ENCODE peak calls at places on chromosomes 7 and 10, in eight cellular contexts. One of them, this sample, is unnamed.

GRCh38 chr10:72826346-72826745 is 67.2 kb upstream of the OIT3 start:
- DNase-seq in PC-3: no peak
- DNase-seq in PC-9: no peak
- DNase-seq in hepatocyte: no peak
- DNase-seq in HCT116: no peak
- DNase-seq in MM.1S: no peak
- DNase-seq in Karpas-422: no peak
- DNase-seq in OCI-LY7: no peak
- DNase-seq in this sample: no peak

GRCh38 chr10:21173964-21174669 is 277.0 kb upstream of the NEBL start:
- DNase-seq in MM.1S: peak; percentile 18
- DNase-seq in hepatocyte: peak; percentile 85
- DNase-seq in OCI-LY7: no peak
- DNase-seq in Karpas-422: no peak
- DNase-seq in HCT116: peak; percentile 63
- DNase-seq in PC-9: peak; percentile 90
- DNase-seq in PC-3: peak; percentile 77
- DNase-seq in this sample: peak; percentile 32

GRCh38 chr10:91135113-91135512 is 85.3 kb upstream of the PCGF5 start:
- DNase-seq in hepatocyte: no peak
- DNase-seq in OCI-LY7: no peak
- DNase-seq in Karpas-422: no peak
- DNase-seq in HCT116: no peak
- DNase-seq in MM.1S: no peak
- DNase-seq in PC-9: no peak
- DNase-seq in PC-3: no peak
- DNase-seq in this sample: no peak

GRCh38 chr10:98293550-98294269 is 25.7 kb upstream of the LOXL4 start:
- DNase-seq in Karpas-422: no peak
- DNase-seq in MM.1S: no peak
- DNase-seq in PC-3: no peak
- DNase-seq in HCT116: no peak
- DNase-seq in PC-9: peak; percentile 58
- DNase-seq in hepatocyte: no peak
- DNase-seq in OCI-LY7: no peak
- DNase-seq in this sample: peak; percentile 71

GRCh38 chr7:151374139-151374538 is 32.5 kb downstream of the NUB1 start:
- DNase-seq in MM.1S: no peak
- DNase-seq in HCT116: no peak
- DNase-seq in PC-3: no peak
- DNase-seq in OCI-LY7: no peak
- DNase-seq in PC-9: no peak
- DNase-seq in hepatocyte: no peak
- DNase-seq in Karpas-422: no peak
- DNase-seq in this sample: no peak

GRCh38 chr10:70494536-70494935 is 16.0 kb downstream of the PALD1 start:
- DNase-seq in Karpas-422: peak; percentile 58
- DNase-seq in MM.1S: peak; percentile 48
- DNase-seq in PC-3: no peak
- DNase-seq in PC-9: no peak
- DNase-seq in hepatocyte: no peak
- DNase-seq in HCT116: no peak
- DNase-seq in OCI-LY7: no peak
- DNase-seq in this sample: peak; percentile 47

GRCh38 chr7:95586951-95587301 is 9.4 kb downstream of the PDK4 start:
- DNase-seq in MM.1S: no peak
- DNase-seq in OCI-LY7: no peak
- DNase-seq in PC-3: no peak
- DNase-seq in PC-9: no peak
- DNase-seq in hepatocyte: no peak
- DNase-seq in Karpas-422: no peak
- DNase-seq in HCT116: no peak
- DNase-seq in this sample: no peak

GRCh38 chr7:5578441-5579024 is 154.9 kb upstream of the TNRC18 start:
- DNase-seq in PC-9: no peak
- DNase-seq in hepatocyte: no peak
- DNase-seq in OCI-LY7: no peak
- DNase-seq in Karpas-422: no peak
- DNase-seq in PC-3: no peak
- DNase-seq in HCT116: no peak
- DNase-seq in MM.1S: no peak
- DNase-seq in this sample: no peak

GRCh38 chr10:21097926-21098355 is 200.8 kb upstream of the NEBL start:
- DNase-seq in HCT116: no peak
- DNase-seq in hepatocyte: no peak
- DNase-seq in Karpas-422: no peak
- DNase-seq in OCI-LY7: no peak
- DNase-seq in PC-3: no peak
- DNase-seq in PC-9: no peak
- DNase-seq in MM.1S: no peak
- DNase-seq in this sample: no peak

GRCh38 chr10:34148258-34148657 is 666.8 kb downstream of the PARD3 start:
- DNase-seq in PC-9: no peak
- DNase-seq in MM.1S: no peak
- DNase-seq in Karpas-422: no peak
- DNase-seq in HCT116: no peak
- DNase-seq in PC-3: no peak
- DNase-seq in hepatocyte: no peak
- DNase-seq in OCI-LY7: no peak
- DNase-seq in this sample: no peak

GRCh38 chr7:41861642-41862041 is 158.8 kb upstream of the INHBA start:
- DNase-seq in OCI-LY7: no peak
- DNase-seq in HCT116: no peak
- DNase-seq in PC-3: no peak
- DNase-seq in Karpas-422: no peak
- DNase-seq in hepatocyte: no peak
- DNase-seq in PC-9: no peak
- DNase-seq in MM.1S: no peak
- DNase-seq in this sample: no peak

GRCh38 chr10:77231375-77231774 is 406.2 kb downstream of the KCNMA1 start:
- DNase-seq in hepatocyte: no peak
- DNase-seq in Karpas-422: no peak
- DNase-seq in HCT116: no peak
- DNase-seq in OCI-LY7: no peak
- DNase-seq in PC-3: no peak
- DNase-seq in PC-9: no peak
- DNase-seq in MM.1S: peak; percentile 77
- DNase-seq in this sample: no peak

GRCh38 chr10:79099898-79100448 is 31.2 kb downstream of the ZMIZ1 start:
- DNase-seq in MM.1S: no peak
- DNase-seq in PC-3: no peak
- DNase-seq in HCT116: no peak
- DNase-seq in Karpas-422: no peak
- DNase-seq in hepatocyte: no peak
- DNase-seq in PC-9: no peak
- DNase-seq in OCI-LY7: no peak
- DNase-seq in this sample: no peak

GRCh38 chr7:117946201-117946633 is 73.0 kb upstream of the CTTNBP2 start:
- DNase-seq in PC-9: no peak
- DNase-seq in hepatocyte: no peak
- DNase-seq in Karpas-422: no peak
- DNase-seq in MM.1S: no peak
- DNase-seq in PC-3: peak; percentile 87
- DNase-seq in HCT116: no peak
- DNase-seq in OCI-LY7: no peak
- DNase-seq in this sample: no peak

GRCh38 chr10:6543431-6544005 is 36.6 kb downstream of the PRKCQ start:
- DNase-seq in PC-3: no peak
- DNase-seq in MM.1S: peak; percentile 62
- DNase-seq in HCT116: no peak
- DNase-seq in Karpas-422: no peak
- DNase-seq in hepatocyte: no peak
- DNase-seq in PC-9: no peak
- DNase-seq in OCI-LY7: peak; percentile 29
- DNase-seq in this sample: no peak

GRCh38 chr7:138813945-138814344 is 15.9 kb upstream of the ATP6V0A4 start:
- DNase-seq in hepatocyte: no peak
- DNase-seq in PC-3: no peak
- DNase-seq in OCI-LY7: no peak
- DNase-seq in Karpas-422: no peak
- DNase-seq in HCT116: no peak
- DNase-seq in PC-9: no peak
- DNase-seq in MM.1S: no peak
- DNase-seq in this sample: no peak

GRCh38 chr7:26653430-26653911 is 210.9 kb downstream of the SKAP2 start:
- DNase-seq in HCT116: no peak
- DNase-seq in PC-9: peak; percentile 88
- DNase-seq in MM.1S: no peak
- DNase-seq in Karpas-422: no peak
- DNase-seq in hepatocyte: peak; percentile 9
- DNase-seq in PC-3: peak; percentile 90
- DNase-seq in OCI-LY7: no peak
- DNase-seq in this sample: no peak

GRCh38 chr7:115914951-115915350 is 115.6 kb downstream of the TFEC start:
- DNase-seq in hepatocyte: no peak
- DNase-seq in PC-3: no peak
- DNase-seq in HCT116: no peak
- DNase-seq in MM.1S: no peak
- DNase-seq in PC-9: no peak
- DNase-seq in Karpas-422: no peak
- DNase-seq in OCI-LY7: no peak
- DNase-seq in this sample: no peak

GRCh38 chr10:133030126-133030525 is 57.6 kb upstream of the ADGRA1 start:
- DNase-seq in PC-9: no peak
- DNase-seq in MM.1S: no peak
- DNase-seq in PC-3: no peak
- DNase-seq in OCI-LY7: no peak
- DNase-seq in HCT116: no peak
- DNase-seq in Karpas-422: no peak
- DNase-seq in hepatocyte: no peak
- DNase-seq in this sample: no peak
- H3K9me2 ChIP-seq in PC-9: no peaks in the 10 kb centered on the region
- H3K9me2 ChIP-seq in MM.1S: no peaks in the 10 kb centered on the region
- H3K9me2 ChIP-seq in PC-3: no peaks in the 10 kb centered on the region
- H3K9me2 ChIP-seq in OCI-LY7: no peaks in the 10 kb centered on the region
- H3K9me2 ChIP-seq in HCT116: no peaks in the 10 kb centered on the region
- H3K9me2 ChIP-seq in Karpas-422: no peaks in the 10 kb centered on the region
- H3K9me2 ChIP-seq in hepatocyte: no peaks in the 10 kb centered on the region
- H3K9me2 ChIP-seq in this sample: no peaks in the 10 kb centered on the region

GRCh38 chr7:158395349-158395748 is 192.3 kb downstream of the PTPRN2 start:
- DNase-seq in MM.1S: no peak
- DNase-seq in PC-3: no peak
- DNase-seq in HCT116: no peak
- DNase-seq in PC-9: no peak
- DNase-seq in OCI-LY7: no peak
- DNase-seq in Karpas-422: no peak
- DNase-seq in hepatocyte: no peak
- DNase-seq in this sample: no peak

GRCh38 chr7:158393926-158394625 is 193.5 kb downstream of the PTPRN2 start:
- DNase-seq in OCI-LY7: no peak
- DNase-seq in PC-9: no peak
- DNase-seq in MM.1S: no peak
- DNase-seq in hepatocyte: no peak
- DNase-seq in Karpas-422: no peak
- DNase-seq in PC-3: no peak
- DNase-seq in HCT116: no peak
- DNase-seq in this sample: no peak

GRCh38 chr7:158396301-158396905 is 191.2 kb downstream of the PTPRN2 start:
- DNase-seq in OCI-LY7: no peak
- DNase-seq in hepatocyte: no peak
- DNase-seq in PC-3: no peak
- DNase-seq in HCT116: no peak
- DNase-seq in PC-9: no peak
- DNase-seq in Karpas-422: no peak
- DNase-seq in MM.1S: no peak
- DNase-seq in this sample: no peak

GRCh38 chr7:158395780-158396214 is 191.8 kb downstream of the PTPRN2 start:
- DNase-seq in OCI-LY7: no peak
- DNase-seq in Karpas-422: no peak
- DNase-seq in hepatocyte: no peak
- DNase-seq in MM.1S: no peak
- DNase-seq in PC-9: no peak
- DNase-seq in PC-3: no peak
- DNase-seq in HCT116: no peak
- DNase-seq in this sample: peak; percentile 1

GRCh38 chr7:158394936-158395335 is 192.7 kb downstream of the PTPRN2 start:
- DNase-seq in OCI-LY7: peak; percentile 5
- DNase-seq in MM.1S: peak; percentile 42
- DNase-seq in PC-3: peak; percentile 46
- DNase-seq in hepatocyte: peak; percentile 62
- DNase-seq in PC-9: no peak
- DNase-seq in Karpas-422: peak; percentile 75
- DNase-seq in HCT116: no peak
- DNase-seq in this sample: no peak
- H3K27ac ChIP-seq in OCI-LY7: no peak overlapping the region
- H3K27ac ChIP-seq in MM.1S: no peak overlapping the region
- H3K27ac ChIP-seq in PC-3: no peak overlapping the region
- H3K27ac ChIP-seq in hepatocyte: no peak overlapping the region
- H3K27ac ChIP-seq in PC-9: no peak overlapping the region
- H3K27ac ChIP-seq in Karpas-422: no peak overlapping the region
- H3K27ac ChIP-seq in HCT116: no peak overlapping the region
- H3K27ac ChIP-seq in this sample: no peak overlapping the region

GRCh38 chr7:158317238-158318205 is 270.1 kb downstream of the PTPRN2 start:
- DNase-seq in PC-3: no peak
- DNase-seq in MM.1S: no peak
- DNase-seq in hepatocyte: peak; percentile 59
- DNase-seq in PC-9: no peak
- DNase-seq in Karpas-422: no peak
- DNase-seq in HCT116: no peak
- DNase-seq in OCI-LY7: no peak
- DNase-seq in this sample: no peak
- H3K9me3 ChIP-seq in PC-3: no peaks in the 10 kb centered on the region
- H3K9me3 ChIP-seq in MM.1S: no peaks in the 10 kb centered on the region
- H3K9me3 ChIP-seq in hepatocyte: no peaks in the 10 kb centered on the region
- H3K9me3 ChIP-seq in PC-9: peaks cover 4% of the 10 kb centered on the region
- H3K9me3 ChIP-seq in Karpas-422: no peaks in the 10 kb centered on the region
- H3K9me3 ChIP-seq in HCT116: peaks cover 4% of the 10 kb centered on the region
- H3K9me3 ChIP-seq in OCI-LY7: no peaks in the 10 kb centered on the region
- H3K9me3 ChIP-seq in this sample: no peaks in the 10 kb centered on the region

GRCh38 chr7:86785641-86786040 is 141.9 kb downstream of the GRM3 start:
- DNase-seq in Karpas-422: no peak
- DNase-seq in HCT116: no peak
- DNase-seq in PC-3: no peak
- DNase-seq in OCI-LY7: no peak
- DNase-seq in hepatocyte: no peak
- DNase-seq in MM.1S: peak; percentile 85
- DNase-seq in PC-9: no peak
- DNase-seq in this sample: no peak
- H3K9me2 ChIP-seq in Karpas-422: no peaks in the 10 kb centered on the region
- H3K9me2 ChIP-seq in HCT116: no peaks in the 10 kb centered on the region
- H3K9me2 ChIP-seq in PC-3: no peaks in the 10 kb centered on the region
- H3K9me2 ChIP-seq in OCI-LY7: no peaks in the 10 kb centered on the region
- H3K9me2 ChIP-seq in hepatocyte: no peaks in the 10 kb centered on the region
- H3K9me2 ChIP-seq in MM.1S: no peaks in the 10 kb centered on the region
- H3K9me2 ChIP-seq in PC-9: no peaks in the 10 kb centered on the region
- H3K9me2 ChIP-seq in this sample: no peaks in the 10 kb centered on the region

This sample was measured in GM23248.